ENCODE peak calls at places on chromosomes 12 and 14, in four cellular contexts. M, I, T and Y are unnamed samples.

GRCh38 chr12:88985631-88986030 is 366.7 kb downstream of the DUSP6 start:
- DNase-seq in M (peak), I (no peak), T (no peak), Y (no peak)

GRCh38 chr12:111034148-111034910 is 114.0 kb upstream of the MYL2 start:
- DNase-seq in M (no peak), I (no peak), T (no peak), Y (peak)

GRCh38 chr14:80698974-80699373 is 242.6 kb downstream of the CEP128 start:
- DNase-seq in M (no peak), I (no peak), T (no peak), Y (no peak)

GRCh38 chr12:101328917-101329316 is 49.0 kb downstream of the UTP20 start:
- DNase-seq in M (no peak), I (no peak), T (no peak), Y (no peak)

GRCh38 chr12:130716918-130717306 is 813 bp upstream of the RIMBP2 start:
- DNase-seq in M (no peak), I (no peak), T (no peak), Y (no peak)

GRCh38 chr14:59997496-59997895 is 77.6 kb downstream of the LRRC9 start:
- DNase-seq in M (no peak), I (no peak), T (no peak), Y (no peak)

GRCh38 chr12:62260733-62261683 is 804 bp downstream of the USP15 start:
- DNase-seq in M (peak), I (peak), T (peak), Y (peak)

GRCh38 chr12:119859241-119859640 is 17.9 kb downstream of the CIT start:
- DNase-seq in M (no peak), I (no peak), T (no peak), Y (no peak)

GRCh38 chr14:72500234-72500838 is 393.6 kb downstream of the DPF3 start:
- DNase-seq in M (no peak), I (no peak), T (no peak), Y (no peak)

GRCh38 chr14:77523109-77523508 is 24.5 kb upstream of the ISM2 start:
- DNase-seq in M (no peak), I (no peak), T (no peak), Y (no peak)

GRCh38 chr12:48795550-48796455 is 6.9 kb upstream of the ADCY6 start:
- DNase-seq in M (peak), I (peak), T (peak), Y (peak)

GRCh38 chr14:34449819-34450541 is 12.1 kb downstream of the SPTSSA start:
- DNase-seq in M (no peak), I (no peak), T (no peak), Y (no peak)

GRCh38 chr12:115422845-115423545 is 739.0 kb upstream of the TBX3 start:
- DNase-seq in M (no peak), I (no peak), T (no peak), Y (no peak)

GRCh38 chr12:256958-257357 is 5.7 kb downstream of the SLC6A13 start:
- DNase-seq in M (no peak), I (no peak), T (no peak), Y (no peak)

GRCh38 chr12:11651785-11652184 is 2.3 kb downstream of the ETV6 start:
- DNase-seq in M (peak), I (no peak), T (no peak), Y (no peak)

GRCh38 chr14:67285876-67286452 is 44.7 kb downstream of the PALS1 start:
- DNase-seq in M (peak), I (peak), T (peak), Y (no peak)

GRCh38 chr14:88960528-88960927 is 136.1 kb downstream of the TTC8 start:
- DNase-seq in M (no peak), I (no peak), T (no peak), Y (no peak)

GRCh38 chr14:53412819-53413664 is 259.9 kb upstream of the DDHD1 start:
- DNase-seq in M (no peak), I (peak), T (no peak), Y (no peak)

GRCh38 chr12:124374147-124374546 is 79.3 kb downstream of the RFLNA start:
- DNase-seq in M (no peak), I (no peak), T (no peak), Y (no peak)

GRCh38 chr12:124374567-124374966 is 79.7 kb downstream of the RFLNA start:
- DNase-seq in M (no peak), I (no peak), T (no peak), Y (peak)

GRCh38 chr12:124375789-124376175 is 80.9 kb downstream of the RFLNA start:
- DNase-seq in M (no peak), I (no peak), T (no peak), Y (no peak)

GRCh38 chr12:124376435-124376834 is 81.5 kb downstream of the RFLNA start:
- DNase-seq in M (no peak), I (no peak), T (no peak), Y (no peak)

DNA sequence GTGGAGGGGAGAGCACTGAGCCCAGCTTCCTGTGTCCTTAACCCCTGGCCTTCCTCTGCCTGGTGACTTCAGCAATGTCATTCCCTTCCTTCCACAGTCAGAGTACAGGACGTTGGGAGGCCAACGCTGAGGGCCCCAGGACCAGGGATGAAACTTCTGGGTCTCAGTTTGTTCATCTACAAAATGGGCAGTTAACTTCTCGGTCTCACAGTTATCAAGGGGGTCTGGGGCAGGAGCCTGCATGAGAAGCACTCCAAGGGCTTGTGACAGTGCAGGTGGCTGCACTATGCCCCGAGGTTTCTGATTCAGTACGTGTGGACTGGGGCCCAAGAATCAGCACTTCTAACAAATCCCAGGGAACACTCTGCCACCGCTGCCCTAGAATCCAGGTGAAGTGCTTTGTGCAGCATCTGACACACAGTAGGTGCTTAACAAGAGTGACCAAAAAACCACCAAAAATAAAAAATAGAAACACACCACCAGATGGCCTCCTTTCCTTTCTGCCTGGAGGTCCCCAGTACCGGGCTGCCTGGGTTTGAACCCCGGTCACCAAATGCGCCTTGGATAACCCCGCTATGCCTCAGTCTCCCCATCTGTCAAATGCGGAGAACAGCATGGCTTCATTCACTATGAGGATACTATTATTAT is 80.4 kb downstream of the RFLNA start:
- DNase-seq in M (no peak), I (no peak), T (no peak), Y (no peak)
- TF ChIP-seq POLR2A in M (no peak), I (no peak), T (no peak), Y (no peak)

DNA sequence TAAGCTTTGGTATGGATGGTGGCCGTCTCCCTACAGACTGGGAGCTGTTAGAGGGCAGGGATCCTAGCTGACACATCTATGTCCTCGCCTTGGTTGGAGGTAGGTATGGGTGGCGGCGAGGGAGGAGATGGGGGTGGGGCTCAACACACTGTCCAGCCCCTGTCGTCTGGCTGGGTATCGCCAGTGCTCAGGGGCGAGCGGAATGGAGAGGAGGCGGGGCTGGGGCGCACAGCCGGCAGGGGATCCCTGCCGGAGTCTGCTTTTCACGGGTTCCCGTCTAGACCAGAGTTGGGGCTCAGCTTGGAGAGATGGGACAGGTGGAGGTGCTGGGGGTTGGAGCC is 16.1 kb downstream of the TAMALIN start:
- DNase-seq in M (no peak), I (peak), T (no peak), Y (peak)
- H3K4me3 ChIP-seq in M (peak), I (peak), T (peak), Y (no peak)

GRCh38 chr14:103628221-103628683 is 759 bp upstream of the KLC1 start:
- DNase-seq in M (peak), I (no peak), T (peak), Y (peak)
- TF ChIP-seq POLR2A in M (peak), I (peak), T (no peak), Y (no peak)

DNA sequence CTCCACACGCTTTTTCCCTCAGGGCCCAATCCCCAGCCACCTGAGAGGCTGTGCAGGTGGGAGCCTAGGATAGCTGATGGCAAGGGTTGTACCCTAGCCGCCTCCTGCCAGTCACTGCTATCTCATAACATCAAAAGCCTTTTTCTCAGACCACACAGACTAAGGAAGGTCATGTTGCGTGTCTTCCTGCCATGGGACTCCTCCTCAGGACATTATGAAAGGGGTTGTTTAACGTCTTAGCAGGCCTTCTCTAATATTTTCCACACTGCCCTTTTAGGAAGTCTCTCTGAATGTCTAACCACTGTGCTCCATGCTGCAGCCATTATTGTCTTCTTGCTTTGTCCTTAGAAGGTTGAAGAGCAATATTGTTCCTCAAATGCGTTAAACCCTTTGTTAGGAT is 7.6 kb upstream of the SMUG1 start:
- DNase-seq in M (no peak), I (no peak), T (no peak), Y (no peak)
- H3K4me3 ChIP-seq in M (no peak), I (no peak), T (no peak), Y (no peak)

GRCh38 chr12:67211494-67211893 is 57.7 kb upstream of the CAND1 start:
- DNase-seq in M (no peak), I (no peak), T (no peak), Y (no peak)
- TF ChIP-seq POLR2A in M (no peak), I (no peak), T (no peak), Y (no peak)

DNA sequence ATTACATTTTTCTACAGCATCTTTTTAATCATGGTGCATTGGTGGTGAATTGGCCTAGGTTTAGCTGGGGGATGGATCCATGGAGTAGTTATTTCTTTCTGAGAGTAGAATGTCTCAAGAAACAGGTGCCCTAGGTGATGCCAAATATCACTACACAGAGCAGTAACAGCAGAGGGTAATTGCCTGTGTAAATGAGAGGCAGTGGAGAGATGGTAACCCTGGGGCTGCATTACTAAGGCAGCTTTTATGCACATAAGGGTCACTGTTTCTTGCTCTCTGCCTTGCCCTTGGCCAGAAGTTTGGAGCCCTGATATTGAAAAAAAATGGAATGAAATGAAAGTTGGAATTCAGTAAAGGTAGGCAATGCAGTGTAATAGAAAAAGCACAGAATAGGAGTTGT is 604.0 kb downstream of the NOVA1 start:
- DNase-seq in M (no peak), I (no peak), T (no peak), Y (no peak)
- H3K4me3 ChIP-seq in M (no peak), I (no peak), T (no peak), Y (no peak)

DNA sequence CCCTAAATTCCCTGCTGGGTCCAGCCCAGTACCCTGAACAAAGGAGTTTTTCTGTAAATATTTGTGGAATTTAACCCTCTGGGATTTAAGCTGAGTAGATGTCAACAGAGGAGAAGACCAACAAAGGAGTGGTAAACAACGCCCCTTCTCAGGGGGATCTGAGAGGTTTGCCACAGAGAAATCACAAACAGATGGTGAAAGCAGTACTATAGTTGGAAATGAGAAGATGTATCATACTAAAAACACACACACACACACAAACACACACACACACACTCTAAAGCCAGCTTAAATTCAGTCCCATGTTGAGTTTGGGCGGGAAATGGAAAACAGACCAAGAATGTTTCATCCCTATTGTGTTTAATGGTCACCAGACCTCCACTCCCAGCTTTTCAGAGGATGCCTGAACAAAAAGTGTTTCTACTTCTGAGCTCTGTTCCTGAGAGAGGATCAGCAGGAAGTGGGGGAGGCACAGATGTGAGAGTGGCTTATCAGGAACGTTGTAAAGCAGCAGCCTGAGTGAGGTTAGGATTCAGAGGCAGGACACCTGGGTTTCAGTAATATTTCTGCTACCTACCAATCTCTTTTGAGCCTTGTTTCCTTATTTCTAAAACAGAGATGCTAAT is 3.2 kb downstream of the BIN2 start:
- DNase-seq in M (peak), I (no peak), T (no peak), Y (no peak)
- TF ChIP-seq POLR2A in M (no peak), I (no peak), T (no peak), Y (no peak)